ENCODE peak calls at places on chromosomes 4 and X, in five cellular contexts. One of them, this sample, is unnamed.

GRCh38 chr4:186746581-186746980 is 22.9 kb upstream of the FAT1 start:
- DNase-seq in stomach: no peak
- DNase-seq in lower leg skin: no peak
- DNase-seq in heart left ventricle: no peak
- DNase-seq in body of pancreas: no peak
- DNase-seq in this sample: no peak

GRCh38 chrX:79065696-79066095 is 78.8 kb upstream of the GPR174 start:
- DNase-seq in stomach: no peak
- DNase-seq in lower leg skin: no peak
- DNase-seq in heart left ventricle: no peak
- DNase-seq in body of pancreas: no peak
- DNase-seq in this sample: no peak

GRCh38 chr4:15913631-15913970 is 24.9 kb downstream of the FGFBP1 start:
- DNase-seq in stomach: no peak
- DNase-seq in lower leg skin: no peak
- DNase-seq in heart left ventricle: no peak
- DNase-seq in body of pancreas: no peak
- DNase-seq in this sample: no peak

GRCh38 chr4:62670509-62670908 is 1470.4 kb downstream of the ADGRL3 start:
- DNase-seq in stomach: no peak
- DNase-seq in lower leg skin: no peak
- DNase-seq in heart left ventricle: no peak
- DNase-seq in body of pancreas: no peak
- DNase-seq in this sample: no peak

GRCh38 chrX:147737690-147738089 is 174.0 kb upstream of the FMR1 start:
- DNase-seq in stomach: no peak
- DNase-seq in lower leg skin: no peak
- DNase-seq in heart left ventricle: no peak
- DNase-seq in body of pancreas: no peak
- DNase-seq in this sample: no peak

GRCh38 chr4:159446266-159446976 is 343.5 kb downstream of the RAPGEF2 start:
- DNase-seq in stomach: peak; percentile 28
- DNase-seq in lower leg skin: peak; percentile 39
- DNase-seq in heart left ventricle: no peak
- DNase-seq in body of pancreas: peak; percentile 36
- DNase-seq in this sample: peak; percentile 13

GRCh38 chrX:11665144-11666040 is at the start of gene ARHGAP6:
- DNase-seq in stomach: no peak
- DNase-seq in lower leg skin: peak; percentile 24
- DNase-seq in heart left ventricle: peak; percentile 73
- DNase-seq in body of pancreas: peak; percentile 12
- DNase-seq in this sample: peak; percentile 69

GRCh38 chr4:90958256-90958895 is 831.2 kb downstream of the CCSER1 start:
- DNase-seq in stomach: no peak
- DNase-seq in lower leg skin: no peak
- DNase-seq in heart left ventricle: no peak
- DNase-seq in body of pancreas: no peak
- DNase-seq in this sample: no peak

GRCh38 chr4:117378942-117379341 is 293.6 kb upstream of the TRAM1L1 start:
- DNase-seq in stomach: no peak
- DNase-seq in lower leg skin: no peak
- DNase-seq in heart left ventricle: no peak
- DNase-seq in body of pancreas: no peak
- DNase-seq in this sample: no peak

GRCh38 chrX:104659037-104659744 is 93.2 kb downstream of the IL1RAPL2 start:
- DNase-seq in stomach: peak; percentile 75
- DNase-seq in lower leg skin: no peak
- DNase-seq in heart left ventricle: no peak
- DNase-seq in body of pancreas: peak; percentile 67
- DNase-seq in this sample: no peak

GRCh38 chr4:52865305-52865704 is 3.2 kb downstream of the RASL11B start:
- DNase-seq in stomach: no peak
- DNase-seq in lower leg skin: no peak
- DNase-seq in heart left ventricle: no peak
- DNase-seq in body of pancreas: no peak
- DNase-seq in this sample: no peak

GRCh38 chr4:52864816-52865215 is 2.7 kb downstream of the RASL11B start:
- DNase-seq in stomach: peak; percentile 39
- DNase-seq in lower leg skin: no peak
- DNase-seq in heart left ventricle: no peak
- DNase-seq in body of pancreas: no peak
- DNase-seq in this sample: no peak

GRCh38 chr4:52861879-52862604 is at the start of gene RASL11B:
- DNase-seq in stomach: peak; percentile 89
- DNase-seq in lower leg skin: peak; percentile 70
- DNase-seq in heart left ventricle: peak; percentile 92
- DNase-seq in body of pancreas: peak; percentile 85
- DNase-seq in this sample: peak; percentile 76

GRCh38 chr4:52862605-52863236 is 604 bp downstream of the RASL11B start:
- DNase-seq in stomach: no peak
- DNase-seq in lower leg skin: no peak
- DNase-seq in heart left ventricle: no peak
- DNase-seq in body of pancreas: no peak
- DNase-seq in this sample: no peak

GRCh38 chr4:52863324-52863723 is 1.2 kb downstream of the RASL11B start:
- DNase-seq in stomach: no peak
- DNase-seq in lower leg skin: no peak
- DNase-seq in heart left ventricle: no peak
- DNase-seq in body of pancreas: no peak
- DNase-seq in this sample: no peak
- H3K4me3 ChIP-seq in stomach: peak overlapping the region; percentile 69
- H3K4me3 ChIP-seq in lower leg skin: no peak overlapping the region
- H3K4me3 ChIP-seq in heart left ventricle: peak overlapping the region; percentile 64
- H3K4me3 ChIP-seq in body of pancreas: no peak overlapping the region
- H3K4me3 ChIP-seq in this sample: peak overlapping the region; percentile 67

GRCh38 chr4:75555294-75556164 is at the start of gene ODAPH:
- DNase-seq in stomach: no peak
- DNase-seq in lower leg skin: no peak
- DNase-seq in heart left ventricle: no peak
- DNase-seq in body of pancreas: no peak
- DNase-seq in this sample: no peak
- TF ChIP-seq CTCF in stomach: no peak
- TF ChIP-seq CTCF in lower leg skin: no peak
- TF ChIP-seq CTCF in heart left ventricle: no peak
- TF ChIP-seq CTCF in body of pancreas: no peak
- TF ChIP-seq CTCF in this sample: no peak

GRCh38 chr4:18975916-18976610 is 954.5 kb upstream of the LCORL start:
- DNase-seq in stomach: no peak
- DNase-seq in lower leg skin: no peak
- DNase-seq in heart left ventricle: no peak
- DNase-seq in body of pancreas: no peak
- DNase-seq in this sample: no peak
- TF ChIP-seq POLR2A in stomach: no peak
- TF ChIP-seq POLR2A in lower leg skin: no peak
- TF ChIP-seq POLR2A in heart left ventricle: no peak
- TF ChIP-seq POLR2A in body of pancreas: no peak
- TF ChIP-seq POLR2A in this sample: no peak

GRCh38 chrX:25005382-25006185 is 10.2 kb downstream of the ARX start:
- DNase-seq in stomach: no peak
- DNase-seq in lower leg skin: no peak
- DNase-seq in heart left ventricle: no peak
- DNase-seq in body of pancreas: no peak
- DNase-seq in this sample: no peak
- H3K4me3 ChIP-seq in stomach: peak overlapping the region; percentile 30
- H3K4me3 ChIP-seq in lower leg skin: no peak overlapping the region
- H3K4me3 ChIP-seq in heart left ventricle: peak overlapping the region; percentile 17
- H3K4me3 ChIP-seq in body of pancreas: no peak overlapping the region
- H3K4me3 ChIP-seq in this sample: no peak overlapping the region

DNA sequence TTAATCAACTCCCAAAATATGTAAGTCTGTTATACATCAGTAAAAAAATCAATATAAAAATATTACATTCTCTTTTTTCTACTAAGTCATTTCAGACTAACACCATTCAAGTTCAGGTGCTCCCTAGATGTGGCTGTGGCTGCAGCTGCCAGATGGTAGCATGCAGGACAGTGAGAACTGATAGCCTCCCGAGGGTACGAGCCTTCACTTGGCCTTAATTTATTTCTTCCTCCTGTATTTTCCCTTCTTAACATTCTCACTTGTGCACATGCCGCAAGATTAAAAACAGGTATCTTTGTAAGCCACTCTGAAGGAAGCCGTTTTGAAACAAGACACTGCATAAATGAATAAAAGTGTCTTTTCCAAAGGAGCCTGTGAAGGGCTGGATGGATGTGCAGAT is 97.2 kb downstream of the KLHL8 start:
- DNase-seq in stomach: no peak
- DNase-seq in lower leg skin: no peak
- DNase-seq in heart left ventricle: no peak
- DNase-seq in body of pancreas: no peak
- DNase-seq in this sample: no peak
- TF ChIP-seq CTCF in stomach: no peak
- TF ChIP-seq CTCF in lower leg skin: no peak
- TF ChIP-seq CTCF in heart left ventricle: no peak
- TF ChIP-seq CTCF in body of pancreas: no peak
- TF ChIP-seq CTCF in this sample: no peak